ENCODE peak calls at places on chromosomes 4 and X, in seven cellular contexts. One of them, this sample, is unnamed.

GRCh38 chrX:1531106-1531890 is 5.7 kb downstream of the P2RY8 start:
- DNase-seq in activated B cell treated with CpG ODN at 0.5 μM for 24 hours: peak
- DNase-seq in PC-3: no peak
- DNase-seq in tibial artery: no peak
- DNase-seq in GM20000: no peak
- DNase-seq in heart right ventricle: no peak
- DNase-seq in right atrium auricular region: no peak
- DNase-seq in this sample: no peak

GRCh38 chr4:123168812-123169211 is 227.8 kb upstream of the SPRY1 start:
- DNase-seq in activated B cell treated with CpG ODN at 0.5 μM for 24 hours: no peak
- DNase-seq in tibial artery: no peak
- DNase-seq in heart right ventricle: no peak
- DNase-seq in right atrium auricular region: no peak
- DNase-seq in GM20000: no peak
- DNase-seq in PC-3: no peak
- DNase-seq in this sample: no peak

GRCh38 chr4:172809319-172809718 is 359.3 kb upstream of the GALNT7 start:
- DNase-seq in heart right ventricle: no peak
- DNase-seq in GM20000: no peak
- DNase-seq in tibial artery: no peak
- DNase-seq in PC-3: no peak
- DNase-seq in right atrium auricular region: no peak
- DNase-seq in activated B cell treated with CpG ODN at 0.5 μM for 24 hours: no peak
- DNase-seq in this sample: no peak

GRCh38 chr4:73589261-73589847 is 30.9 kb downstream of the RASSF6 start:
- DNase-seq in heart right ventricle: no peak
- DNase-seq in activated B cell treated with CpG ODN at 0.5 μM for 24 hours: no peak
- DNase-seq in PC-3: peak
- DNase-seq in GM20000: no peak
- DNase-seq in right atrium auricular region: no peak
- DNase-seq in tibial artery: no peak
- DNase-seq in this sample: no peak

GRCh38 chr4:53921856-53922255 is 142.5 kb downstream of the CHIC2 start:
- DNase-seq in activated B cell treated with CpG ODN at 0.5 μM for 24 hours: no peak
- DNase-seq in tibial artery: no peak
- DNase-seq in GM20000: no peak
- DNase-seq in right atrium auricular region: no peak
- DNase-seq in PC-3: no peak
- DNase-seq in heart right ventricle: no peak
- DNase-seq in this sample: no peak

GRCh38 chr4:8292388-8293107 is 23.0 kb downstream of the HTRA3 start:
- DNase-seq in PC-3: no peak
- DNase-seq in heart right ventricle: no peak
- DNase-seq in tibial artery: peak
- DNase-seq in right atrium auricular region: no peak
- DNase-seq in activated B cell treated with CpG ODN at 0.5 μM for 24 hours: no peak
- DNase-seq in GM20000: no peak
- DNase-seq in this sample: no peak

GRCh38 chrX:121958886-121959285 is 911.5 kb downstream of the GLUD2 start:
- DNase-seq in activated B cell treated with CpG ODN at 0.5 μM for 24 hours: no peak
- DNase-seq in PC-3: peak
- DNase-seq in GM20000: no peak
- DNase-seq in tibial artery: no peak
- DNase-seq in right atrium auricular region: no peak
- DNase-seq in heart right ventricle: no peak
- DNase-seq in this sample: no peak

GRCh38 chr4:21888195-21888976 is 60.2 kb downstream of the KCNIP4 start:
- DNase-seq in PC-3: peak
- DNase-seq in right atrium auricular region: no peak
- DNase-seq in heart right ventricle: no peak
- DNase-seq in activated B cell treated with CpG ODN at 0.5 μM for 24 hours: no peak
- DNase-seq in GM20000: peak
- DNase-seq in tibial artery: no peak
- DNase-seq in this sample: no peak

GRCh38 chrX:31508338-31508737 is 436.5 kb upstream of the FTHL17 start:
- DNase-seq in tibial artery: no peak
- DNase-seq in PC-3: no peak
- DNase-seq in heart right ventricle: no peak
- DNase-seq in GM20000: no peak
- DNase-seq in right atrium auricular region: no peak
- DNase-seq in activated B cell treated with CpG ODN at 0.5 μM for 24 hours: no peak
- DNase-seq in this sample: no peak

GRCh38 chr4:88791274-88791673 is 93.6 kb upstream of the NAP1L5 start:
- DNase-seq in activated B cell treated with CpG ODN at 0.5 μM for 24 hours: no peak
- DNase-seq in right atrium auricular region: no peak
- DNase-seq in tibial artery: no peak
- DNase-seq in PC-3: peak
- DNase-seq in GM20000: no peak
- DNase-seq in heart right ventricle: no peak
- DNase-seq in this sample: no peak

GRCh38 chrX:12446342-12447075 is 308.2 kb downstream of the FRMPD4 start:
- DNase-seq in activated B cell treated with CpG ODN at 0.5 μM for 24 hours: no peak
- DNase-seq in tibial artery: no peak
- DNase-seq in right atrium auricular region: no peak
- DNase-seq in PC-3: peak
- DNase-seq in heart right ventricle: no peak
- DNase-seq in GM20000: no peak
- DNase-seq in this sample: no peak

GRCh38 chr4:94454405-94454804 is 2.7 kb downstream of the PDLIM5 start:
- DNase-seq in right atrium auricular region: no peak
- DNase-seq in heart right ventricle: no peak
- DNase-seq in GM20000: no peak
- DNase-seq in activated B cell treated with CpG ODN at 0.5 μM for 24 hours: no peak
- DNase-seq in tibial artery: no peak
- DNase-seq in PC-3: peak
- DNase-seq in this sample: no peak

GRCh38 chr4:113961322-113961698 is 18.1 kb downstream of the ARSJ start:
- DNase-seq in activated B cell treated with CpG ODN at 0.5 μM for 24 hours: no peak
- DNase-seq in heart right ventricle: no peak
- DNase-seq in GM20000: no peak
- DNase-seq in right atrium auricular region: no peak
- DNase-seq in tibial artery: no peak
- DNase-seq in PC-3: peak
- DNase-seq in this sample: no peak

GRCh38 chr4:99013402-99013843 is 17.9 kb downstream of the METAP1 start:
- DNase-seq in tibial artery: no peak
- DNase-seq in heart right ventricle: no peak
- DNase-seq in PC-3: no peak
- DNase-seq in GM20000: no peak
- DNase-seq in right atrium auricular region: no peak
- DNase-seq in activated B cell treated with CpG ODN at 0.5 μM for 24 hours: no peak
- DNase-seq in this sample: no peak

DNA sequence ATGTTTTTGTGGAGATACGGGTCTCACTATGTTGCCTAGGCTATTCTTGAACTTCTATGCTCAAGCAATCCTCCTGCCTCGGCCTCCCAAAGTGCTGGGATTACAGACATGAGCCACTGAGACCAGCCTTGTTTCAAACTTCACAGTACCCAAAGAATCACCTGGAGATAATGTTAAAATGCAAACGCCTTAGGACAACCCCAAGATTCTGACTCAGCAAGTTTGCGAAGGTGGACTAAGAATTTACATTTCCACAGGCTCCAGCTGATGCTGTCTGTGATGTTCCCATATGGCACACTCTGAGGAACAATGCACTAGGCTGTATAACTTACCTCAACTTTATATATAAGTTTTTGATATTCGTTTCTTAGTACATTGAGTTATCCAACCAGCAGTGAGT is 984 bp upstream of the STATH start:
- DNase-seq in heart right ventricle: no peak
- DNase-seq in PC-3: no peak
- DNase-seq in activated B cell treated with CpG ODN at 0.5 μM for 24 hours: no peak
- DNase-seq in GM20000: no peak
- DNase-seq in right atrium auricular region: no peak
- DNase-seq in tibial artery: no peak
- DNase-seq in this sample: no peak
- TF ChIP-seq CTCF in heart right ventricle: no peak
- TF ChIP-seq CTCF in PC-3: no peak
- TF ChIP-seq CTCF in activated B cell treated with CpG ODN at 0.5 μM for 24 hours: no peak
- TF ChIP-seq CTCF in GM20000: no peak
- TF ChIP-seq CTCF in right atrium auricular region: no peak
- TF ChIP-seq CTCF in tibial artery: no peak
- TF ChIP-seq CTCF in this sample: no peak

GRCh38 chr4:117085185-117085701 is at the start of gene TRAM1L1:
- DNase-seq in tibial artery: peak
- DNase-seq in activated B cell treated with CpG ODN at 0.5 μM for 24 hours: no peak
- DNase-seq in right atrium auricular region: peak
- DNase-seq in PC-3: peak
- DNase-seq in GM20000: peak
- DNase-seq in heart right ventricle: peak
- DNase-seq in this sample: peak
- TF ChIP-seq CTCF in tibial artery: no peak
- TF ChIP-seq CTCF in activated B cell treated with CpG ODN at 0.5 μM for 24 hours: no peak
- TF ChIP-seq CTCF in right atrium auricular region: no peak
- TF ChIP-seq CTCF in PC-3: peak
- TF ChIP-seq CTCF in GM20000: no peak
- TF ChIP-seq CTCF in heart right ventricle: no peak
- TF ChIP-seq CTCF in this sample: peak

GRCh38 chr4:27703771-27704170 is 843.1 kb downstream of the STIM2 start:
- DNase-seq in right atrium auricular region: no peak
- DNase-seq in heart right ventricle: no peak
- DNase-seq in PC-3: no peak
- DNase-seq in tibial artery: no peak
- DNase-seq in GM20000: no peak
- DNase-seq in activated B cell treated with CpG ODN at 0.5 μM for 24 hours: no peak
- DNase-seq in this sample: no peak

GRCh38 chr4:27701563-27701962 is 840.9 kb downstream of the STIM2 start:
- DNase-seq in activated B cell treated with CpG ODN at 0.5 μM for 24 hours: no peak
- DNase-seq in heart right ventricle: no peak
- DNase-seq in PC-3: no peak
- DNase-seq in right atrium auricular region: no peak
- DNase-seq in tibial artery: no peak
- DNase-seq in GM20000: no peak
- DNase-seq in this sample: no peak

DNA sequence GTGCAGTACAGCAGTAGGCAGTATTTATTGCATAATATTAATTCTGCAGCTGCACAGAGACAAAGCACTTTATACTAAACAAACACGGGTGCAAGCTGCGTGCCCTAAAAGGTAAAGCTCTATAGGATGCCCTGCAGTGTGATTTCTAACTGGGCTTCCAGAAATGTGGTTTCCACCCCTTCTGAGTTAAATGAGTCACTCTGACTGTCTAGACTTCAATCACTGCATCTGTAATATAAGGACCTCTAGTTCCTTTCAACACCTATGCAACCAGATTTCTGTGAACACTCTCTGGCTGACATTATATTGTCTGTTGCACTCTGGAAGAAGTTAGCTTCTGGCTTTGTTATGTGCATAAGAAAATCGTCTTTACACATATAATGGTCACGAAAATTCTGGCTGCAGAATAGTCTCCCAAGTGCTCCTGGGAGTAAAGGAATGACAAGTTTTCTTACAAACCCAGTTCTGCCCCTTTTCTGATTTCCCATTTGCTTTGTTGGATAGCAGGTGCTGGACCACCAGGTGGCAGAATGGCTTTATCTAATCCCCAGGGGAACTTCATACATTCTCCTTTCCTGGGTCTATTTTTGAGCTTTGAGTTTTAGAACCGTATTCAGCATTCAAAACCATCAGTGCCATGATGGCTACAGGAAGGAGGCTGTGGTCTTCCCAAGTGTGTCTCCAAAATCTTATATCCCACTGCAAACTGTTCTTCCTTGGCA is 842.2 kb downstream of the STIM2 start:
- DNase-seq in GM20000: no peak
- DNase-seq in right atrium auricular region: no peak
- DNase-seq in heart right ventricle: no peak
- DNase-seq in tibial artery: no peak
- DNase-seq in PC-3: peak
- DNase-seq in activated B cell treated with CpG ODN at 0.5 μM for 24 hours: no peak
- DNase-seq in this sample: no peak
- TF ChIP-seq CTCF in GM20000: peak
- TF ChIP-seq CTCF in right atrium auricular region: no peak
- TF ChIP-seq CTCF in heart right ventricle: no peak
- TF ChIP-seq CTCF in tibial artery: no peak
- TF ChIP-seq CTCF in PC-3: peak
- TF ChIP-seq CTCF in activated B cell treated with CpG ODN at 0.5 μM for 24 hours: no peak
- TF ChIP-seq CTCF in this sample: peak

GRCh38 chr4:165016971-165017370 is 14.8 kb upstream of the TRIM60 start:
- DNase-seq in tibial artery: no peak
- DNase-seq in right atrium auricular region: no peak
- DNase-seq in activated B cell treated with CpG ODN at 0.5 μM for 24 hours: no peak
- DNase-seq in GM20000: no peak
- DNase-seq in heart right ventricle: no peak
- DNase-seq in PC-3: peak
- DNase-seq in this sample: no peak
- TF ChIP-seq CTCF in tibial artery: no peak
- TF ChIP-seq CTCF in right atrium auricular region: no peak
- TF ChIP-seq CTCF in activated B cell treated with CpG ODN at 0.5 μM for 24 hours: no peak
- TF ChIP-seq CTCF in GM20000: no peak
- TF ChIP-seq CTCF in heart right ventricle: no peak
- TF ChIP-seq CTCF in PC-3: peak
- TF ChIP-seq CTCF in this sample: peak

GRCh38 chrX:41457618-41458192 is 10.6 kb downstream of the NYX start:
- DNase-seq in right atrium auricular region: no peak
- DNase-seq in tibial artery: no peak
- DNase-seq in PC-3: peak
- DNase-seq in GM20000: peak
- DNase-seq in heart right ventricle: no peak
- DNase-seq in activated B cell treated with CpG ODN at 0.5 μM for 24 hours: no peak
- DNase-seq in this sample: no peak
- TF ChIP-seq CTCF in right atrium auricular region: no peak
- TF ChIP-seq CTCF in tibial artery: no peak
- TF ChIP-seq CTCF in PC-3: peak
- TF ChIP-seq CTCF in GM20000: no peak
- TF ChIP-seq CTCF in heart right ventricle: no peak
- TF ChIP-seq CTCF in activated B cell treated with CpG ODN at 0.5 μM for 24 hours: no peak
- TF ChIP-seq CTCF in this sample: no peak

GRCh38 chrX:95076449-95076848 is 1402.4 kb downstream of the FAM133A start:
- DNase-seq in GM20000: no peak
- DNase-seq in right atrium auricular region: no peak
- DNase-seq in tibial artery: no peak
- DNase-seq in activated B cell treated with CpG ODN at 0.5 μM for 24 hours: no peak
- DNase-seq in PC-3: peak
- DNase-seq in heart right ventricle: no peak
- DNase-seq in this sample: no peak
- TF ChIP-seq CTCF in GM20000: peak
- TF ChIP-seq CTCF in right atrium auricular region: no peak
- TF ChIP-seq CTCF in tibial artery: no peak
- TF ChIP-seq CTCF in activated B cell treated with CpG ODN at 0.5 μM for 24 hours: no peak
- TF ChIP-seq CTCF in PC-3: peak
- TF ChIP-seq CTCF in heart right ventricle: peak
- TF ChIP-seq CTCF in this sample: peak

DNA sequence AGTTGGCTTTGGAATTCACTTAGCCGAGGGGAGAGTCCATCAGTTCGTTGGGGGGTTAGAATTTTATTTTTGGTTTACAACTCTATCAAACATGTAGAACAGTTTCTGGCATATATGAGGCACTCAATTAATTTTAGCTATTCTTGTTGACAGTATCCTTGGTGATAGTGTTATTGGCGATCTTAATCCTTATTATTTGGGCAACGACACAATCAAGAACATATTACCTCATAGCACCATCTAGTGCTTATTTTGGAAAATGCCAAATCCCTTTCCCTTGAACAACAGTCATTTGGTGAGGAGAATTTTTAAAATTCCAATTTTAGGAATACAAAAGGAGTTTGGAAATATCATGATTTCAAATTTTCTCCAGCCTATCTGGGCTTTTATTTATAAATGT is 17.9 kb upstream of the PGRMC1 start:
- DNase-seq in GM20000: no peak
- DNase-seq in heart right ventricle: no peak
- DNase-seq in activated B cell treated with CpG ODN at 0.5 μM for 24 hours: no peak
- DNase-seq in PC-3: peak
- DNase-seq in tibial artery: no peak
- DNase-seq in right atrium auricular region: no peak
- DNase-seq in this sample: no peak
- TF ChIP-seq CTCF in GM20000: no peak
- TF ChIP-seq CTCF in heart right ventricle: peak
- TF ChIP-seq CTCF in activated B cell treated with CpG ODN at 0.5 μM for 24 hours: no peak
- TF ChIP-seq CTCF in PC-3: peak
- TF ChIP-seq CTCF in tibial artery: peak
- TF ChIP-seq CTCF in right atrium auricular region: peak
- TF ChIP-seq CTCF in this sample: peak

This sample was measured in type B pancreatic cell.